ENCODE peak calls at places on chromosomes 16 and 17, in seven cellular contexts. F is naive thymus-derived CD8-positive, alpha-beta T cell; E is hepatocyte; C is EL; Q is amniotic epithelial cell; M is NCI-H2081; X is activated naive CD4-positive, alpha-beta T cell. W is an unnamed sample.

GRCh38 chr17:3890082-3890892 is 2.6 kb downstream of the CAMKK1 start:
- DNase-seq in C (peak; percentile 95), Q (peak; percentile 84), E (peak; percentile 80), X (no peak), M (no peak), F (no peak), W (no peak)

GRCh38 chr16:71360378-71360777 is 1.9 kb downstream of the CALB2 start:
- DNase-seq in X (no peak), E (peak; percentile 63), F (no peak), M (no peak), Q (peak; percentile 98), C (peak; percentile 86), W (no peak)

GRCh38 chr17:81665205-81666091 is 957 bp downstream of the OXLD1 start:
- DNase-seq in C (peak; percentile 28), F (no peak), M (peak; percentile 42), E (no peak), Q (peak; percentile 21), X (peak; percentile 23), W (no peak)

GRCh38 chr17:62819511-62820221 is 11.6 kb upstream of the MARCHF10 start:
- DNase-seq in X (no peak), M (no peak), Q (peak; percentile 99), E (peak; percentile 93), F (no peak), C (peak; percentile 98), W (no peak)

GRCh38 chr16:63617047-63617989 is 1504.5 kb downstream of the CDH11 start:
- DNase-seq in X (no peak), F (no peak), E (no peak), Q (no peak), M (no peak), C (no peak), W (no peak)

GRCh38 chr16:81478876-81479496 is 34.4 kb downstream of the CMIP start:
- DNase-seq in F (peak; percentile 49), E (no peak), Q (no peak), X (no peak), C (no peak), M (no peak), W (peak; percentile 90)

GRCh38 chr16:17173134-17173729 is 297.5 kb downstream of the XYLT1 start:
- DNase-seq in C (peak; percentile 34), E (peak; percentile 60), X (no peak), Q (peak; percentile 90), F (peak; percentile 7), M (no peak), W (peak; percentile 25)

GRCh38 chr17:37790153-37790552 is 45.3 kb upstream of the HNF1B start:
- DNase-seq in M (no peak), F (no peak), E (no peak), C (no peak), Q (no peak), X (no peak), W (no peak)

GRCh38 chr17:81393684-81394376 is 1.4 kb upstream of the BAHCC1 start:
- DNase-seq in X (no peak), Q (peak; percentile 99), F (peak; percentile 60), E (peak; percentile 100), C (peak; percentile 100), M (peak; percentile 100), W (peak; percentile 36)

GRCh38 chr16:27195068-27195741 is 8.1 kb upstream of the KDM8 start:
- DNase-seq in C (no peak), M (no peak), X (no peak), E (no peak), F (no peak), Q (no peak), W (no peak)

GRCh38 chr17:73255671-73256181 is 6.0 kb downstream of the CPSF4L start:
- DNase-seq in M (peak; percentile 49), C (peak; percentile 45), E (peak; percentile 62), Q (peak; percentile 27), X (peak; percentile 51), F (peak; percentile 36), W (peak; percentile 33)

GRCh38 chr17:80981062-80981902 is 10.4 kb upstream of the CHMP6 start:
- DNase-seq in X (peak; percentile 36), C (no peak), F (no peak), Q (no peak), E (peak; percentile 58), M (no peak), W (peak; percentile 51)

GRCh38 chr17:9346296-9346926 is 229.2 kb downstream of the STX8 start:
- DNase-seq in X (no peak), F (no peak), E (no peak), Q (peak; percentile 82), C (peak; percentile 12), M (no peak), W (no peak)

GRCh38 chr17:70984873-70985272 is 815.5 kb downstream of the KCNJ2 start:
- DNase-seq in X (no peak), E (no peak), Q (no peak), F (no peak), M (no peak), C (no peak), W (no peak)

GRCh38 chr17:27776882-27777624 is 23.3 kb downstream of the NOS2 start:
- DNase-seq in Q (no peak), X (no peak), E (no peak), C (no peak), F (no peak), M (no peak), W (no peak)

GRCh38 chr17:66633322-66633965 is 201.5 kb upstream of the CACNG5 start:
- DNase-seq in E (no peak), X (peak; percentile 11), F (peak; percentile 15), M (no peak), Q (peak; percentile 27), C (peak; percentile 57), W (no peak)

GRCh38 chr17:76314392-76315227 is 6.5 kb upstream of the QRICH2 start:
- DNase-seq in F (no peak), E (no peak), Q (no peak), C (no peak), M (no peak), X (no peak), W (no peak)

GRCh38 chr17:27105636-27106035 is 188.3 kb upstream of the WSB1 start:
- DNase-seq in C (no peak), M (no peak), E (no peak), X (no peak), Q (no peak), F (no peak), W (no peak)

GRCh38 chr16:88957887-88958577 is 19.0 kb downstream of the CBFA2T3 start:
- DNase-seq in C (no peak), E (no peak), Q (no peak), X (no peak), F (no peak), M (no peak), W (no peak)

GRCh38 chr17:63939401-63939800 is 7.3 kb upstream of the CD79B start:
- DNase-seq in Q (no peak), M (no peak), E (no peak), C (no peak), F (no peak), X (no peak), W (no peak)

GRCh38 chr17:27564463-27564862 is 66.5 kb upstream of the LGALS9 start:
- DNase-seq in M (no peak), F (no peak), Q (no peak), X (no peak), E (no peak), C (no peak), W (no peak)

GRCh38 chr17:57357392-57357784 is 101.1 kb downstream of the MSI2 start:
- DNase-seq in M (no peak), C (no peak), F (no peak), Q (no peak), X (no peak), E (peak; percentile 23), W (no peak)

GRCh38 chr16:71972356-71972755 is 27.8 kb downstream of the PKD1L3 start:
- DNase-seq in X (no peak), E (no peak), C (no peak), F (no peak), Q (no peak), M (no peak), W (no peak)

GRCh38 chr16:53865492-53865863 is 161.5 kb downstream of the FTO start:
- DNase-seq in M (no peak), X (no peak), Q (peak; percentile 93), F (no peak), E (no peak), C (peak; percentile 7), W (no peak)

W was measured in naive B cell.